ENCODE peak calls at places on chromosomes 12 and 14, in seven cellular contexts. H is IMR-90, T is A549, R is HepG2, A is K562, K is GM12878, O is H1. C is an unnamed sample.

GRCh38 chr14:61591862-61592261 is 103.5 kb upstream of the HIF1A start:
- DNase-seq in H (no peak), T (no peak), R (no peak), A (no peak), K (no peak), O (no peak), C (no peak)

GRCh38 chr12:123091756-123092155 is 59.1 kb downstream of the PITPNM2 start:
- DNase-seq in H (no peak), T (no peak), R (no peak), A (no peak), K (no peak), O (no peak), C (no peak)

GRCh38 chr14:20383636-20384035 is 29.7 kb downstream of the TEP1 start:
- DNase-seq in H (no peak), T (no peak), R (no peak), A (no peak), K (no peak), O (no peak), C (no peak)

GRCh38 chr14:71363961-71364360 is 456.7 kb downstream of the PCNX1 start:
- DNase-seq in H (peak; percentile 79), T (no peak), R (no peak), A (no peak), K (no peak), O (no peak), C (no peak)

GRCh38 chr12:25372002-25372401 is 121.3 kb upstream of the KRAS start:
- DNase-seq in H (no peak), T (no peak), R (no peak), A (no peak), K (no peak), O (no peak), C (no peak)

GRCh38 chr12:123085730-123086487 is 65.0 kb downstream of the PITPNM2 start:
- DNase-seq in H (peak; percentile 32), T (peak; percentile 96), R (peak; percentile 68), A (no peak), K (no peak), O (no peak), C (peak; percentile 83)

GRCh38 chr12:62562892-62563291 is 96.3 kb downstream of the MON2 start:
- DNase-seq in H (peak; percentile 61), T (no peak), R (no peak), A (no peak), K (no peak), O (no peak), C (no peak)

GRCh38 chr14:71931492-71932228 is 569 bp upstream of the RGS6 start:
- DNase-seq in H (no peak), T (no peak), R (no peak), A (no peak), K (no peak), O (no peak), C (no peak)

GRCh38 chr14:32512813-32513212 is 183.7 kb downstream of the AKAP6 start:
- DNase-seq in H (no peak), T (no peak), R (no peak), A (no peak), K (no peak), O (no peak), C (no peak)

GRCh38 chr14:69013943-69014782 is 35.1 kb upstream of the ACTN1 start:
- DNase-seq in H (peak; percentile 83), T (no peak), R (peak; percentile 88), A (no peak), K (no peak), O (no peak), C (no peak)

GRCh38 chr12:3712209-3712992 is 40.5 kb downstream of the CRACR2A start:
- DNase-seq in H (no peak), T (no peak), R (no peak), A (no peak), K (no peak), O (peak; percentile 30), C (no peak)

GRCh38 chr14:100645200-100645985 is 58.2 kb upstream of the BEGAIN start:
- DNase-seq in H (peak; percentile 76), T (peak; percentile 93), R (peak; percentile 75), A (peak; percentile 82), K (peak; percentile 11), O (peak; percentile 97), C (peak; percentile 76)

GRCh38 chr14:61644834-61645233 is 50.5 kb upstream of the HIF1A start:
- DNase-seq in H (peak; percentile 49), T (no peak), R (no peak), A (no peak), K (no peak), O (no peak), C (no peak)

GRCh38 chr12:87509233-87509820 is 519.9 kb downstream of the C12orf50 start:
- DNase-seq in H (peak; percentile 81), T (peak; percentile 20), R (no peak), A (no peak), K (no peak), O (no peak), C (peak; percentile 44)

GRCh38 chr12:75884465-75884985 is 147.1 kb downstream of the PHLDA1 start:
- DNase-seq in H (no peak), T (no peak), R (no peak), A (no peak), K (no peak), O (no peak), C (no peak)

GRCh38 chr12:130372936-130373335 is 35.2 kb downstream of the PIWIL1 start:
- DNase-seq in H (no peak), T (no peak), R (no peak), A (no peak), K (no peak), O (no peak), C (no peak)

GRCh38 chr12:74963867-74964331 is 245.7 kb downstream of the KCNC2 start:
- DNase-seq in H (no peak), T (peak; percentile 8), R (peak; percentile 38), A (no peak), K (no peak), O (no peak), C (no peak)

GRCh38 chr12:49108958-49109404 is 1.7 kb downstream of the LMBR1L start:
- DNase-seq in H (peak; percentile 20), T (no peak), R (peak; percentile 23), A (peak; percentile 63), K (no peak), O (no peak), C (no peak)

GRCh38 chr14:22221508-22221907 is 367.5 kb downstream of the DAD1 start:
- DNase-seq in H (peak; percentile 49), T (peak; percentile 9), R (peak; percentile 39), A (peak; percentile 15), K (no peak), O (no peak), C (peak; percentile 12)

GRCh38 chr14:30710870-30711269 is 88.8 kb downstream of the SCFD1 start:
- DNase-seq in H (peak; percentile 49), T (no peak), R (no peak), A (no peak), K (no peak), O (no peak), C (no peak)

GRCh38 chr12:81962126-81962856 is 203.1 kb upstream of the PPFIA2 start:
- DNase-seq in H (no peak), T (no peak), R (no peak), A (no peak), K (no peak), O (no peak), C (no peak)

GRCh38 chr14:23434488-23435219 is 806 bp downstream of the MYH7 start:
- DNase-seq in H (no peak), T (no peak), R (no peak), A (no peak), K (no peak), O (no peak), C (no peak)

GRCh38 chr12:61531195-61531594 is 729.0 kb upstream of the USP15 start:
- DNase-seq in H (no peak), T (no peak), R (no peak), A (no peak), K (no peak), O (no peak), C (no peak)

GRCh38 chr14:103142903-103143302 is 19.6 kb downstream of the TNFAIP2 start:
- DNase-seq in H (no peak), T (no peak), R (no peak), A (no peak), K (no peak), O (no peak), C (no peak)

GRCh38 chr12:57215668-57216013 is 953 bp upstream of the NXPH4 start:
- DNase-seq in H (peak; percentile 30), T (no peak), R (no peak), A (no peak), K (no peak), O (peak; percentile 55), C (no peak)

GRCh38 chr12:106289196-106289681 is 13.3 kb upstream of the TCP11L2 start:
- DNase-seq in H (peak; percentile 61), T (no peak), R (no peak), A (no peak), K (no peak), O (no peak), C (no peak)

GRCh38 chr12:106287364-106287763 is 15.2 kb upstream of the TCP11L2 start:
- DNase-seq in H (no peak), T (no peak), R (no peak), A (no peak), K (no peak), O (no peak), C (no peak)

GRCh38 chr12:106288134-106288509 is 14.4 kb upstream of the TCP11L2 start:
- DNase-seq in H (no peak), T (no peak), R (no peak), A (no peak), K (no peak), O (no peak), C (no peak)

GRCh38 chr12:106290666-106291065 is 11.9 kb upstream of the TCP11L2 start:
- DNase-seq in H (no peak), T (no peak), R (no peak), A (no peak), K (no peak), O (no peak), C (no peak)

GRCh38 chr12:106288510-106289195 is 13.9 kb upstream of the TCP11L2 start:
- DNase-seq in H (peak; percentile 97), T (peak; percentile 76), R (peak; percentile 91), A (peak; percentile 32), K (no peak), O (no peak), C (peak; percentile 76)
- TF ChIP-seq CEBPB in H (peak; percentile 96), T (peak; percentile 94), R (peak; percentile 94), A (peak; percentile 46), K (no peak), O (no peak), C (peak; percentile 92)

GRCh38 chr14:99395904-99396530 is 84.6 kb downstream of the SETD3 start:
- DNase-seq in H (peak; percentile 54), T (peak; percentile 21), R (no peak), A (no peak), K (no peak), O (peak; percentile 33), C (peak; percentile 7)
- H3K4me2 ChIP-seq in H (no peak overlapping the region), T (no peak overlapping the region), R (no peak overlapping the region), A (no peak overlapping the region), K (no peak overlapping the region), O (no peak overlapping the region), C (no peak overlapping the region)

GRCh38 chr12:58393152-58393551 is 451.8 kb downstream of the ATP23 start:
- DNase-seq in H (peak; percentile 52), T (no peak), R (no peak), A (no peak), K (no peak), O (no peak), C (no peak)
- TF ChIP-seq CEBPB in H (no peak), T (no peak), R (no peak), A (no peak), K (no peak), O (no peak), C (no peak)

DNA sequence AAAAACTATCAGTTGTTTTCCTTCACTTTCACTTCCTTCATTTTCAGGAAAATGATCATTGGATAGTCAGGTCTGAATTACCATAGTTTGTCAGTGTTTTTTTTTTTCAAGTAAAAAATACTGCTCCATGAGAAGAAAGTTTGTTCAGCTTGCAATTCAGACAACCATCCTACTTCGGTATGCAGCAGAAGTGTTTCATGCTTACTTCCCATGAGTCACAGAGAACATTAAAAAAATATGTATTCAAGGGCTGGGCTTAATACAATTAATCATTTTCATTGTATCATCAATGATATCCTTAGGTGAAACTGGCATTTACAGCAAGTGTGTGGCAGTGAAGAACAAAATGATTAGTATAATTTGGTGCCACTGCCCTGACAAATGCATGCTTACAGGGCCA is 21.6 kb downstream of the PYM1 start:
- DNase-seq in H (peak; percentile 76), T (no peak), R (no peak), A (no peak), K (no peak), O (no peak), C (no peak)
- H3K4me2 ChIP-seq in H (no peak overlapping the region), T (peak overlapping the region; percentile 29), R (no peak overlapping the region), A (no peak overlapping the region), K (no peak overlapping the region), O (no peak overlapping the region), C (no peak overlapping the region)

C was measured in HCT116.